ENCODE peak calls at places on chromosomes 1 and 21, in eight cellular contexts. Y is NCI-H2029; T is activated naive CD8-positive, alpha-beta T cell treated with anti-CD3 and anti-CD28 coated beads for 36 hours; L is testis; S is Calu3; N is stimulated activated naive B cell treated with anti-CD40 and anti-IgM and Interleukin-4, amounts not matched to agents 10 μg/mL and 1 μg/mL and 100 μg/mL, for 72 hours; H is RPMI8226; U is colonic mucosa. R is an unnamed sample.
A peak's percentile ranks its signal among the peaks of the same experiment; 100 is the strongest.

GRCh38 chr1:41915786-41916571 is 2.7 kb downstream of the HIVEP3 start:
- DNase-seq in Y (peak; percentile 98), T (no peak), L (no peak), S (peak; percentile 41), N (no peak), H (peak; percentile 50), U (no peak), R (peak; percentile 55)

GRCh38 chr1:194929376-194929775 is 1678.9 kb downstream of the KCNT2 start:
- DNase-seq in Y (no peak), T (no peak), L (no peak), S (no peak), N (no peak), H (no peak), U (no peak), R (no peak)

GRCh38 chr1:109529895-109530456 is 9.7 kb upstream of the GPR61 start:
- DNase-seq in Y (peak; percentile 11), T (no peak), L (no peak), S (no peak), N (no peak), H (no peak), U (no peak), R (peak; percentile 19)

GRCh38 chr1:234438579-234438978 is 40.4 kb downstream of the TARBP1 start:
- DNase-seq in Y (no peak), T (no peak), L (no peak), S (no peak), N (no peak), H (no peak), U (no peak), R (no peak)

GRCh38 chr21:26756491-26757159 is 88.6 kb downstream of the ADAMTS1 start:
- DNase-seq in Y (no peak), T (no peak), L (no peak), S (no peak), N (no peak), H (no peak), U (no peak), R (no peak)

GRCh38 chr1:157485793-157486192 is 66.5 kb downstream of the FCRL5 start:
- DNase-seq in Y (no peak), T (no peak), L (no peak), S (no peak), N (no peak), H (peak; percentile 17), U (no peak), R (no peak)

GRCh38 chr1:22111620-22112019 is 31.3 kb downstream of the WNT4 start:
- DNase-seq in Y (no peak), T (no peak), L (no peak), S (no peak), N (no peak), H (no peak), U (no peak), R (no peak)

GRCh38 chr1:108708726-108709660 is 3.7 kb upstream of the FNDC7 start:
- DNase-seq in Y (no peak), T (peak; percentile 55), L (no peak), S (no peak), N (no peak), H (peak; percentile 11), U (peak; percentile 41), R (no peak)

GRCh38 chr1:111862599-111862998 is 106.9 kb downstream of the DDX20 start:
- DNase-seq in Y (no peak), T (no peak), L (no peak), S (no peak), N (no peak), H (no peak), U (no peak), R (no peak)

GRCh38 chr1:36502616-36503015 is 19.9 kb upstream of the CSF3R start:
- DNase-seq in Y (no peak), T (no peak), L (no peak), S (no peak), N (no peak), H (no peak), U (no peak), R (no peak)

GRCh38 chr1:182377175-182377574 is 14.4 kb downstream of the GLUL start:
- DNase-seq in Y (no peak), T (no peak), L (no peak), S (no peak), N (no peak), H (no peak), U (no peak), R (no peak)

GRCh38 chr1:74455390-74455789 is 57.0 kb downstream of the LRRC53 start:
- DNase-seq in Y (no peak), T (no peak), L (no peak), S (no peak), N (no peak), H (no peak), U (no peak), R (no peak)

GRCh38 chr1:92201973-92202372 is 15.7 kb upstream of the C1orf146 start:
- DNase-seq in Y (no peak), T (no peak), L (no peak), S (no peak), N (no peak), H (no peak), U (no peak), R (no peak)

GRCh38 chr1:3775498-3776230 is 3.1 kb downstream of the SMIM1 start:
- DNase-seq in Y (no peak), T (peak; percentile 59), L (peak; percentile 80), S (peak; percentile 38), N (no peak), H (peak; percentile 98), U (peak; percentile 67), R (peak; percentile 89)

GRCh38 chr21:32309906-32310460 is 11.3 kb downstream of the MRAP start:
- DNase-seq in Y (no peak), T (no peak), L (no peak), S (no peak), N (no peak), H (no peak), U (no peak), R (no peak)

GRCh38 chr1:167790117-167790516 is 68.3 kb downstream of the MPZL1 start:
- DNase-seq in Y (no peak), T (no peak), L (no peak), S (no peak), N (no peak), H (peak; percentile 20), U (no peak), R (no peak)

GRCh38 chr21:35400233-35400939 is 351.3 kb upstream of the RUNX1 start:
- DNase-seq in Y (peak; percentile 75), T (peak; percentile 2), L (no peak), S (peak; percentile 44), N (peak; percentile 32), H (peak; percentile 84), U (peak; percentile 50), R (peak; percentile 72)

GRCh38 chr1:37691497-37692077 is 729 bp upstream of the CDCA8 start:
- DNase-seq in Y (peak; percentile 87), T (peak; percentile 55), L (peak; percentile 38), S (peak; percentile 60), N (peak; percentile 6), H (peak; percentile 91), U (peak; percentile 53), R (peak; percentile 31)

GRCh38 chr1:44643721-44644330 is 30.5 kb downstream of the TMEM53 start:
- DNase-seq in Y (peak; percentile 82), T (no peak), L (no peak), S (no peak), N (no peak), H (no peak), U (no peak), R (peak; percentile 36)

GRCh38 chr1:232767381-232768074 is 37.7 kb upstream of the MAP10 start:
- DNase-seq in Y (peak; percentile 8), T (no peak), L (no peak), S (peak; percentile 66), N (no peak), H (peak; percentile 88), U (peak; percentile 90), R (no peak)

GRCh38 chr1:208531003-208531750 is 287.0 kb upstream of the PLXNA2 start:
- DNase-seq in Y (no peak), T (no peak), L (no peak), S (no peak), N (no peak), H (peak; percentile 8), U (no peak), R (peak; percentile 1)

GRCh38 chr1:31790140-31790539 is 25.7 kb downstream of the SPOCD1 start:
- DNase-seq in Y (no peak), T (no peak), L (no peak), S (no peak), N (no peak), H (no peak), U (no peak), R (no peak)

GRCh38 chr1:58982259-58982998 is 198.6 kb upstream of the JUN start:
- DNase-seq in Y (no peak), T (no peak), L (no peak), S (no peak), N (no peak), H (no peak), U (no peak), R (peak; percentile 71)

GRCh38 chr1:198246331-198246730 is 89.5 kb downstream of the NEK7 start:
- DNase-seq in Y (no peak), T (no peak), L (no peak), S (no peak), N (no peak), H (no peak), U (no peak), R (no peak)

GRCh38 chr21:36928960-36929359 is 37.5 kb downstream of the HLCS start:
- DNase-seq in Y (no peak), T (no peak), L (no peak), S (no peak), N (no peak), H (no peak), U (no peak), R (no peak)

GRCh38 chr1:1669468-1670440 is 10.9 kb upstream of the CDK11B start:
- DNase-seq in Y (no peak), T (no peak), L (no peak), S (no peak), N (no peak), H (no peak), U (no peak), R (no peak)

GRCh38 chr1:30473920-30474817 is 249.2 kb downstream of the MATN1 start:
- DNase-seq in Y (no peak), T (no peak), L (no peak), S (no peak), N (no peak), H (no peak), U (no peak), R (peak; percentile 32)

GRCh38 chr1:101509370-101509769 is 272.6 kb downstream of the S1PR1 start:
- DNase-seq in Y (no peak), T (no peak), L (no peak), S (no peak), N (no peak), H (no peak), U (peak; percentile 19), R (no peak)

R was measured in COR-L47.